ENCODE peak calls at places on chromosome 2, in five cellular contexts. L is G401; D is heart right ventricle; Z is neural progenitor cell; X is activated naive CD4-positive, alpha-beta T cell. F is an unnamed sample.
A peak's percentile ranks its signal among the peaks of the same experiment; 100 is the strongest.

GRCh38 chr2:8412586-8412985 is 269.3 kb upstream of the ID2 start:
- DNase-seq in L (peak; percentile 25), D (no peak), Z (peak; percentile 46), X (no peak), F (peak; percentile 59)

GRCh38 chr2:187382131-187382530 is 65.9 kb downstream of the CALCRL start:
- DNase-seq in Z (no peak), X (no peak), L (no peak), D (no peak), F (no peak)

GRCh38 chr2:68428132-68428531 is 39.0 kb downstream of the FBXO48 start:
- DNase-seq in D (no peak), Z (no peak), X (no peak), L (no peak), F (no peak)

GRCh38 chr2:31136732-31137131 is 1.5 kb downstream of the GALNT14 start:
- DNase-seq in D (no peak), X (no peak), L (no peak), Z (no peak), F (no peak)

GRCh38 chr2:226581004-226581403 is 218.6 kb downstream of the IRS1 start:
- DNase-seq in Z (no peak), X (no peak), D (no peak), L (no peak), F (no peak)

GRCh38 chr2:159098815-159099455 is 130.5 kb downstream of the TANC1 start:
- DNase-seq in Z (no peak), D (no peak), L (no peak), X (no peak), F (no peak)

GRCh38 chr2:8543065-8543411 is 138.8 kb upstream of the ID2 start:
- DNase-seq in L (no peak), X (no peak), D (no peak), Z (no peak), F (no peak)

GRCh38 chr2:152523091-152523490 is 188.1 kb downstream of the FMNL2 start:
- DNase-seq in X (no peak), Z (no peak), D (no peak), L (no peak), F (no peak)

GRCh38 chr2:217610411-217610814 is 392.4 kb downstream of the TNS1 start:
- DNase-seq in D (no peak), L (peak; percentile 79), X (peak; percentile 27), Z (no peak), F (no peak)

GRCh38 chr2:188452084-188452483 is 160.4 kb downstream of the GULP1 start:
- DNase-seq in D (no peak), X (no peak), Z (no peak), L (no peak), F (no peak)

GRCh38 chr2:187338679-187339121 is 109.4 kb downstream of the CALCRL start:
- DNase-seq in X (no peak), L (no peak), Z (peak; percentile 15), D (no peak), F (peak; percentile 21)

GRCh38 chr2:216149741-216150140 is 40.6 kb downstream of the XRCC5 start:
- DNase-seq in D (no peak), L (no peak), Z (no peak), X (no peak), F (no peak)

GRCh38 chr2:113105047-113105446 is 22.4 kb upstream of the IL1RN start:
- DNase-seq in Z (no peak), L (no peak), D (no peak), X (no peak), F (no peak)

GRCh38 chr2:200081221-200081620 is 125.8 kb downstream of the MAIP1 start:
- DNase-seq in Z (peak; percentile 93), X (no peak), D (no peak), L (no peak), F (no peak)

GRCh38 chr2:45330617-45331016 is 280.4 kb downstream of the SRBD1 start:
- DNase-seq in Z (no peak), X (no peak), D (no peak), L (no peak), F (no peak)

GRCh38 chr2:109128466-109129355 is at the start of gene SH3RF3:
- DNase-seq in L (no peak), Z (peak; percentile 68), X (peak; percentile 31), D (peak; percentile 46), F (peak; percentile 74)